ENCODE peak calls at places on chromosome 22, in four cellular contexts. A is spleen, N is IMR-90, M is ovary. F is an unnamed sample.

GRCh38 chr22:39178206-39179111 is 26.0 kb upstream of the CBX7 start:
- DNase-seq in A (peak), N (peak), M (no peak), F (peak)

GRCh38 chr22:25514436-25514835 is 50.0 kb upstream of the GRK3 start:
- DNase-seq in A (no peak), N (peak), M (no peak), F (no peak)

GRCh38 chr22:35629406-35630234 is 12.5 kb upstream of the MB start:
- DNase-seq in A (no peak), N (peak), M (peak), F (peak)

GRCh38 chr22:48423481-48423901 is 1404.2 kb downstream of the BRD1 start:
- DNase-seq in A (no peak), N (no peak), M (no peak), F (no peak)

GRCh38 chr22:41285441-41285819 is 557 bp downstream of the RANGAP1 start:
- DNase-seq in A (peak), N (peak), M (peak), F (peak)

GRCh38 chr22:43011079-43011478 is 3.9 kb downstream of the PACSIN2 start:
- DNase-seq in A (no peak), N (no peak), M (no peak), F (no peak)

GRCh38 chr22:17536269-17536668 is 27.0 kb upstream of the SLC25A18 start:
- DNase-seq in A (no peak), N (no peak), M (no peak), F (peak)

GRCh38 chr22:19679476-19680099 is 34.7 kb upstream of the SEPTIN5 start:
- DNase-seq in A (peak), N (no peak), M (peak), F (no peak)

GRCh38 chr22:27711756-27712155 is 89.8 kb downstream of the MN1 start:
- DNase-seq in A (no peak), N (no peak), M (no peak), F (no peak)

GRCh38 chr22:22948651-22949611 is 61.3 kb downstream of the IGLL5 start:
- DNase-seq in A (no peak), N (peak), M (no peak), F (peak)

GRCh38 chr22:47202819-47203553 is 440.5 kb downstream of the TBC1D22A start:
- DNase-seq in A (peak), N (no peak), M (peak), F (no peak)

GRCh38 chr22:32949719-32950118 is 108.5 kb downstream of the SYN3 start:
- DNase-seq in A (no peak), N (no peak), M (no peak), F (peak)

GRCh38 chr22:41411021-41411851 is 29.5 kb downstream of the TEF start:
- DNase-seq in A (no peak), N (no peak), M (no peak), F (no peak)

GRCh38 chr22:32847067-32847491 is 45.6 kb downstream of the TIMP3 start:
- DNase-seq in A (no peak), N (no peak), M (no peak), F (no peak)

GRCh38 chr22:28714043-28714442 is 27.6 kb downstream of the CHEK2 start:
- DNase-seq in A (no peak), N (no peak), M (no peak), F (no peak)

GRCh38 chr22:38033522-38034277 is 23.5 kb upstream of the PICK1 start:
- DNase-seq in A (no peak), N (no peak), M (no peak), F (no peak)

GRCh38 chr22:42010778-42011177 is 12.2 kb downstream of the WBP2NL start:
- DNase-seq in A (no peak), N (no peak), M (no peak), F (no peak)

GRCh38 chr22:17319541-17319940 is 49.7 kb upstream of the CECR2 start:
- DNase-seq in A (no peak), N (no peak), M (no peak), F (no peak)

GRCh38 chr22:41458161-41458728 is 10.2 kb downstream of the PHF5A start:
- DNase-seq in A (peak), N (no peak), M (no peak), F (no peak)

GRCh38 chr22:19845369-19845722 is 9.3 kb downstream of the GNB1L start:
- DNase-seq in A (no peak), N (no peak), M (no peak), F (no peak)

GRCh38 chr22:33535937-33536875 is 384.1 kb downstream of the LARGE1 start:
- DNase-seq in A (no peak), N (no peak), M (no peak), F (no peak)

GRCh38 chr22:33180371-33180770 is 122.2 kb upstream of the SYN3 start:
- DNase-seq in A (no peak), N (no peak), M (no peak), F (no peak)

GRCh38 chr22:48145738-48146137 is 1383.3 kb downstream of the TBC1D22A start:
- DNase-seq in A (no peak), N (no peak), M (no peak), F (no peak)

GRCh38 chr22:23760056-23760455 is 2.7 kb upstream of the C22orf15 start:
- DNase-seq in A (no peak), N (no peak), M (no peak), F (no peak)

GRCh38 chr22:46929046-46929688 is 166.7 kb downstream of the TBC1D22A start:
- DNase-seq in A (no peak), N (peak), M (no peak), F (no peak)

GRCh38 chr22:46563381-46564083 is 26.1 kb upstream of the CELSR1 start:
- DNase-seq in A (peak), N (peak), M (peak), F (peak)

GRCh38 chr22:38696606-38697005 is 4.1 kb downstream of the JOSD1 start:
- DNase-seq in A (no peak), N (peak), M (no peak), F (peak)

GRCh38 chr22:47401976-47402770 is 639.7 kb downstream of the TBC1D22A start:
- DNase-seq in A (no peak), N (no peak), M (no peak), F (peak)

GRCh38 chr22:28793976-28794584 is 6.3 kb downstream of the XBP1 start:
- DNase-seq in A (no peak), N (no peak), M (no peak), F (no peak)

GRCh38 chr22:38655532-38656255 is 498 bp downstream of the FAM227A start:
- DNase-seq in A (no peak), N (peak), M (no peak), F (peak)

GRCh38 chr22:17777005-17777716 is 2.9 kb upstream of the BID start:
- DNase-seq in A (peak), N (no peak), M (no peak), F (no peak)

GRCh38 chr22:22882033-22882717 is 5.4 kb upstream of the IGLL5 start:
- DNase-seq in A (no peak), N (no peak), M (no peak), F (no peak)

GRCh38 chr22:46335201-46336118 is at the start of gene TRMU:
- DNase-seq in A (peak), N (peak), M (peak), F (peak)

GRCh38 chr22:33350961-33351360 is 292.8 kb upstream of the SYN3 start:
- DNase-seq in A (no peak), N (no peak), M (no peak), F (no peak)

GRCh38 chr22:49975543-49976389 is 15.2 kb downstream of the PIM3 start:
- DNase-seq in A (peak), N (no peak), M (peak), F (no peak)

GRCh38 chr22:49983148-49984042 is 22.8 kb downstream of the PIM3 start:
- DNase-seq in A (peak), N (no peak), M (peak), F (no peak)

GRCh38 chr22:49977578-49977977 is 17.0 kb downstream of the PIM3 start:
- DNase-seq in A (no peak), N (no peak), M (no peak), F (no peak)

GRCh38 chr22:49976439-49977175 is 16.0 kb downstream of the PIM3 start:
- DNase-seq in A (no peak), N (no peak), M (no peak), F (no peak)

DNA sequence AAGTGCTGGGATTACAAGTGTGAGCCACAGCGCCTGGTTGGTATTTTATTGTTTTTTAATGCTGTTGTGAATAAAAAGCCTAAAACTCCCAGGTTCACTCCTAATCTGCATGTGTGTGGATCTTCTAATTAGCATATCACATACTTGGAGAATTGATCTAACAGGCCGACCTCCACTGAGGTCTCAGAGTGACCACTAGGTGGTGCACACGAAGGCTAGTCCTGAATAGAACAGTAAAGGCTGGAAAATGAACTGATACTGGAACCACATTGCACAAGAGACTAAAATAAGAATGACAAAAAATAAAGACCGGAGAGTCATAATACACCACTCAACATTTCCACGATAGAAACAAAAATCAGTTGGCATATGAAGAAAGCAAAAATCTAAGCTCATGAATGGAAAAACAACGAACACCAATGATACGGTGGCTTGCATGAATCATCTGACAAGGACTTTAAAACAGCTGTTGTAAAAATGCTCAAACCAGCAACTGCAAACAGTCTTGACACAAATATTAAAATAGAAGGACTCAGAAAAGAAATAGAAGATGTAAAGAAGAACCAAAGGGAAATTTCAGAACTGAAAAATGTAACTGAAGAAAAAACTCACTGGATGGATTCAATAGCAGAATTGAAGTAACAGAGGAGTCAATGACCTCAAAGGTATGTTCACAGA is 19.2 kb downstream of the PIM3 start:
- DNase-seq in A (no peak), N (no peak), M (no peak), F (peak)
- TF ChIP-seq CTCF in A (no peak), N (peak), M (no peak), F (peak)

GRCh38 chr22:45210577-45211431 is 29.9 kb downstream of the KIAA0930 start:
- DNase-seq in A (peak), N (no peak), M (no peak), F (no peak)

GRCh38 chr22:45210174-45210573 is 30.5 kb downstream of the KIAA0930 start:
- DNase-seq in A (peak), N (no peak), M (no peak), F (no peak)

GRCh38 chr22:45211848-45212247 is 28.8 kb downstream of the KIAA0930 start:
- DNase-seq in A (peak), N (no peak), M (no peak), F (peak)

GRCh38 chr22:45212306-45212709 is 28.4 kb downstream of the KIAA0930 start:
- DNase-seq in A (peak), N (peak), M (peak), F (peak)

GRCh38 chr22:45211435-45211834 is 29.3 kb downstream of the KIAA0930 start:
- DNase-seq in A (peak), N (no peak), M (no peak), F (no peak)
- H3K4me3 ChIP-seq in A (no peak), N (no peak), M (no peak), F (no peak)

GRCh38 chr22:36979016-36979415 is 40.2 kb downstream of the TST start:
- DNase-seq in A (no peak), N (no peak), M (no peak), F (no peak)

GRCh38 chr22:36979511-36979910 is 39.7 kb downstream of the TST start:
- DNase-seq in A (no peak), N (no peak), M (no peak), F (no peak)

GRCh38 chr22:36981247-36981775 is 37.9 kb downstream of the TST start:
- DNase-seq in A (no peak), N (no peak), M (no peak), F (no peak)

GRCh38 chr22:36985490-36985889 is 33.8 kb downstream of the TST start:
- DNase-seq in A (no peak), N (no peak), M (no peak), F (no peak)

GRCh38 chr22:36982136-36982535 is 37.1 kb downstream of the TST start:
- DNase-seq in A (no peak), N (no peak), M (no peak), F (no peak)
- TF ChIP-seq CTCF in A (no peak), N (no peak), M (no peak), F (peak)

DNA sequence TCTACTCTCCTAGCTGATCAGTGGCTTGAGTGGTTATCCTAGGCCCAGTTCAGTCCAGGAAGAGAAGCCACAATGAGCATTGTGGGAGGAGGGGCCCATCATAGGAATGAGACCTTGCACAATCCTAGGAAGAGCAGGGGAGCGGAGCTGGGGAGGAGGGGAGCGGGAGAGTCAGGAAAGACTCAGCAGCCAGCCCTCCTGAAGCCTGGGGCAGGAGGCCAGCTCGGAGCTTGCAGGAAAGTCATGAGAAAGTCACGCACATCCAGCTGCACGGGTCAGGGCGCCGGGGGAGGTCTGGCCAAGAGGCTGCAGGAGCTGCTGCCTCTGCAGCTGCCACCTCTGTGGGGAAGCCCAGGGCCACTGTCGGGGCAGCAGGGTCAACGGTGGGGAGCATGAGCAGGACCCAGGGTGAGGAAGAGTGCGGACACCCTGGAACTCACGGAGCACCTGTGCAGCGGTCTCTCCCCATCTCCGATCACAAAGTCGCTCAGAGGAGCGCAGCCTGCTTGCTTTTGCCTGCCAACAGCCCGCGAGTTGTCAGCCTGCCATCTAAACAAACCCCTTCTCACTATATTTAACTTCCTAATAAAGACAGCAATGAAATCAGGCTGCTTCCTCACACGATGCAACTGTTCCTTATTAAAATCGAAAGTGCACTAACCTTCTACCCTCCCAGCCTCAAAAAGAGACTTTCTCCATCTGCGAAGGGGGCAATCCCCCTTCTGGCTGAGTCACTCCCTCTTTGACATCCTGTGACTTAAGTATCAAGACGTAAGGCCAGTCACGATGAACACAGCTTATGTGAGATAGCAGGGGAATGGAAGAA is 52.8 kb upstream of the RTL6 start:
- DNase-seq in A (no peak), N (peak), M (peak), F (peak)
- H3K4me3 ChIP-seq in A (no peak), N (peak), M (peak), F (peak)

F was measured in fibroblast of pulmonary artery.